ENCODE peak calls at places on chromosomes 12 and 14, in eight cellular contexts. O, B, Y, I, C, S, N and Q are unnamed samples.

GRCh38 chr12:77954156-77954555 is 123.5 kb downstream of the NAV3 start:
- DNase-seq in O (no peak), B (no peak), Y (no peak), I (no peak), C (no peak), S (no peak), N (no peak), Q (no peak)

GRCh38 chr12:78585132-78585531 is 279.4 kb upstream of the SYT1 start:
- DNase-seq in O (no peak), B (no peak), Y (no peak), I (no peak), C (no peak), S (no peak), N (no peak), Q (no peak)

GRCh38 chr12:13128291-13129000 is 25.0 kb upstream of the GSG1 start:
- DNase-seq in O (no peak), B (no peak), Y (no peak), I (no peak), C (no peak), S (no peak), N (no peak), Q (no peak)

GRCh38 chr12:31728289-31728916 is 418 bp downstream of the AMN1 start:
- DNase-seq in O (no peak), B (no peak), Y (peak), I (no peak), C (no peak), S (no peak), N (peak), Q (no peak)

GRCh38 chr12:1474059-1474537 is 120.3 kb downstream of the FBXL14 start:
- DNase-seq in O (no peak), B (no peak), Y (peak), I (no peak), C (no peak), S (no peak), N (no peak), Q (no peak)

GRCh38 chr12:50739611-50740010 is 24.3 kb upstream of the ATF1 start:
- DNase-seq in O (no peak), B (no peak), Y (no peak), I (no peak), C (no peak), S (no peak), N (no peak), Q (no peak)

GRCh38 chr14:90642239-90642717 is 174.0 kb downstream of the TTC7B start:
- DNase-seq in O (no peak), B (no peak), Y (peak), I (no peak), C (no peak), S (no peak), N (no peak), Q (no peak)

GRCh38 chr12:104582739-104583138 is 126.0 kb downstream of the CHST11 start:
- DNase-seq in O (no peak), B (no peak), Y (no peak), I (no peak), C (no peak), S (no peak), N (no peak), Q (no peak)

GRCh38 chr14:23154876-23155587 is 28.4 kb downstream of the SLC7A8 start:
- DNase-seq in O (peak), B (peak), Y (peak), I (peak), C (peak), S (peak), N (peak), Q (peak)

GRCh38 chr14:50739186-50739585 is 71.1 kb upstream of the SAV1 start:
- DNase-seq in O (peak), B (no peak), Y (no peak), I (no peak), C (peak), S (no peak), N (no peak), Q (no peak)
- H3K27ac ChIP-seq in O (peak), B (no peak), Y (no peak), I (peak), C (peak), S (peak), N (peak), Q (peak)

GRCh38 chr12:19515179-19515578 is 75.9 kb downstream of the AEBP2 start:
- DNase-seq in O (no peak), B (no peak), Y (no peak), I (no peak), C (no peak), S (no peak), N (no peak), Q (no peak)
- TF ChIP-seq CTCF in O (no peak), B (no peak), Y (no peak), I (no peak), C (no peak), S (no peak), N (no peak), Q (no peak)

DNA sequence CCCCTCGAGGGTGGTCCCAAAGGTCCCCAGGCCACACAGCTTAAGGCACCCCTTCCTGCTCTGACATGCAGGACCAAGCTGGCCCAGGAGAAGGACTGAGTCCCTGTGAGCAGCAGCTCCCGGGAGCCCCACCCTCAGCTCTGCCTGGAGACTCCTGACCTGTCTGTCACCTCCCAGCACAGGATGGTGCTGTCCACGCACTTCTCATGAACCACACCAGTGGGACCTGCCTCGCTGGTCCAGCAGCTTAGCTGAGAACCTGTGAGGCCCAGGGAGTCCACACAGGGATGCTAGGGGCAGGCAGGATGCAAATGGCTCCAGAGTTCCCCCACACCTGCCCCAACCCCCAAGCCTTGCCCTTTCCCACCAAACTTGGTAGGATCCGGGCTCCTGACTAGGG is 27.7 kb downstream of the CCDC85C start:
- DNase-seq in O (no peak), B (no peak), Y (no peak), I (no peak), C (no peak), S (no peak), N (no peak), Q (no peak)
- H3K27ac ChIP-seq in O (no peak), B (peak), Y (peak), I (peak), C (peak), S (peak), N (peak), Q (no peak)

GRCh38 chr14:105093426-105094192 is 28.4 kb upstream of the GPR132 start:
- DNase-seq in O (no peak), B (peak), Y (peak), I (peak), C (no peak), S (no peak), N (peak), Q (no peak)
- TF ChIP-seq CTCF in O (no peak), B (peak), Y (peak), I (peak), C (peak), S (peak), N (no peak), Q (peak)

GRCh38 chr14:31457665-31458659 is 656 bp upstream of the DTD2 start:
- DNase-seq in O (no peak), B (no peak), Y (peak), I (no peak), C (no peak), S (no peak), N (no peak), Q (no peak)
- H3K27ac ChIP-seq in O (peak), B (no peak), Y (peak), I (peak), C (peak), S (peak), N (peak), Q (peak)

GRCh38 chr14:63632932-63633514 is 8.6 kb downstream of the WDR89 start:
- DNase-seq in O (no peak), B (no peak), Y (peak), I (no peak), C (no peak), S (no peak), N (no peak), Q (no peak)

DNA sequence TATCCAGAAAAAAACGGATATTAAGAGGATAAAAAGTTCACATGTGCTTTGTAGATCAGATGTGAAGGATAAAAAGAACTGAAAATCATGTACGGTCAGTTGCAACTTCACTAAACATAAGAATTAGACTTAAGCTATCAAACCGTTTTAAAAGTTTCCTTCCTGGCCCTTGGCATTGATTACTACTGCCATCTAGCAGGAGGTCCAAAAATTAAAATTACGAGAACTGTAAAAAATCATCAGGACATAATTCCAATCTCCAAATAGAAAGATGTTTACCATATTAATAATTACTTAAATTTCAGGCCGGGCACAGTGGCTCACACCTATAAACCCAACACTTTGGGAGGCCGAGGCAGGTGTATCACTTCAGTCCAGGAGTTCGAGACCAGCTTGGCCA is 7.9 kb downstream of the WDR89 start:
- DNase-seq in O (no peak), B (no peak), Y (no peak), I (no peak), C (no peak), S (no peak), N (no peak), Q (no peak)
- TF ChIP-seq CTCF in O (no peak), B (no peak), Y (no peak), I (no peak), C (no peak), S (no peak), N (no peak), Q (no peak)

GRCh38 chr12:102903318-102904007 is 13.6 kb downstream of the PAH start:
- DNase-seq in O (no peak), B (no peak), Y (no peak), I (no peak), C (no peak), S (no peak), N (no peak), Q (no peak)

GRCh38 chr12:102905229-102905628 is 11.8 kb downstream of the PAH start:
- DNase-seq in O (no peak), B (no peak), Y (no peak), I (no peak), C (no peak), S (no peak), N (no peak), Q (no peak)

GRCh38 chr12:102907918-102908317 is 9.1 kb downstream of the PAH start:
- DNase-seq in O (no peak), B (no peak), Y (no peak), I (no peak), C (no peak), S (no peak), N (no peak), Q (no peak)

GRCh38 chr12:102900389-102900788 is 16.7 kb downstream of the PAH start:
- DNase-seq in O (no peak), B (no peak), Y (no peak), I (no peak), C (no peak), S (no peak), N (no peak), Q (no peak)

DNA sequence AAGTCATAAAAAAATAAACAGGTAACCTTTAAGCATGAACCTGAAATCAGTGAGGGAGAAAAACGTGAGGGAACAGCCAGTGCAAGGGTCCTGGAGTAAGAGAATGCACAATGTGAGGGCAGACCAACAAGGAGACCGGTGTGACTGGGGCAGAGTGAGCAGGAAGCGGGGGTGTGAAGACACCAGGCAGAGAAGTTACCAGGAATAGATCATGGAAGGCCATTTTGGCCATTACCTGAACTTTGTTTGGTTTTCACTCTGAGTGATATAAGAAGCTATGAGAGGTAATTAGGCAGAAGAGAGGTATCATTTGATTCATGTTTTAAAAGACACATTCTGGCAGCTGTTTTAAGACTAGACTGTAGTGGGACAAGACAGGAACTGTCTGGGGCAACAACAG is 15.0 kb downstream of the PAH start:
- DNase-seq in O (no peak), B (no peak), Y (no peak), I (no peak), C (no peak), S (no peak), N (no peak), Q (no peak)
- H3K27ac ChIP-seq in O (no peak), B (no peak), Y (no peak), I (no peak), C (no peak), S (no peak), N (no peak), Q (no peak)